ENCODE peak calls at places on chromosomes 12 and 14, in five cellular contexts. F is EH, B is cardiac fibroblast, G is Calu3, Q is H4. E is an unnamed sample.

GRCh38 chr12:43812042-43812441 is 5.9 kb upstream of the TWF1 start:
- DNase-seq in F (no peak), B (no peak), G (no peak), Q (no peak), E (no peak)

GRCh38 chr12:14751987-14752386 is 51.3 kb downstream of the WBP11 start:
- DNase-seq in F (no peak), B (no peak), G (no peak), Q (no peak), E (no peak)

GRCh38 chr14:31911160-31911559 is 165.9 kb upstream of the ARHGAP5 start:
- DNase-seq in F (no peak), B (no peak), G (no peak), Q (no peak), E (no peak)

GRCh38 chr14:22194669-22195068 is 394.4 kb downstream of the DAD1 start:
- DNase-seq in F (no peak), B (no peak), G (peak; percentile 16), Q (no peak), E (no peak)

GRCh38 chr12:51601241-51601640 is 10.2 kb downstream of the SCN8A start:
- DNase-seq in F (no peak), B (no peak), G (no peak), Q (no peak), E (no peak)

GRCh38 chr12:120971299-120972180 is 6.8 kb upstream of the HNF1A start:
- DNase-seq in F (peak; percentile 65), B (peak; percentile 78), G (no peak), Q (peak; percentile 53), E (peak; percentile 45)

GRCh38 chr14:58712357-58712756 is 74.6 kb downstream of the DACT1 start:
- DNase-seq in F (peak; percentile 45), B (no peak), G (no peak), Q (peak; percentile 61), E (no peak)

GRCh38 chr14:102986810-102987579 is 64.5 kb downstream of the AMN start:
- DNase-seq in F (peak; percentile 28), B (peak; percentile 34), G (no peak), Q (peak; percentile 20), E (peak; percentile 6)

GRCh38 chr12:1760566-1761382 is 59.6 kb upstream of the LRTM2 start:
- DNase-seq in F (peak; percentile 78), B (peak; percentile 26), G (peak; percentile 6), Q (no peak), E (peak; percentile 95)

GRCh38 chr12:795305-795704 is 42.9 kb downstream of the WNK1 start:
- DNase-seq in F (no peak), B (no peak), G (no peak), Q (no peak), E (no peak)

E was measured in HepG2.